ENCODE peak calls at places on chromosomes 5 and 9, in four cellular contexts. X is K562, M is HEK293T, G is HepG2. Z is an unnamed sample.

GRCh38 chr9:130448771-130449170 is 4.0 kb downstream of the ASS1 start:
- DNase-seq in X (no peak), M (no peak), G (no peak), Z (no peak)

GRCh38 chr5:63535840-63536602 is 426.2 kb downstream of the HTR1A start:
- DNase-seq in M (no peak), X (no peak), G (no peak), Z (no peak)

GRCh38 chr5:172110921-172111873 is 76.8 kb downstream of the STK10 start:
- DNase-seq in X (peak; percentile 37), G (no peak), M (peak; percentile 31), Z (peak; percentile 93)

GRCh38 chr5:110736763-110737162 is 2.0 kb upstream of the SLC25A46 start:
- DNase-seq in X (no peak), G (no peak), M (no peak), Z (no peak)

GRCh38 chr5:101009758-101010519 is 106.9 kb upstream of the ST8SIA4 start:
- DNase-seq in G (no peak), M (no peak), X (no peak), Z (peak; percentile 39)

GRCh38 chr5:96978812-96979449 is 43.1 kb downstream of the LNPEP start:
- DNase-seq in G (no peak), M (no peak), X (no peak), Z (no peak)

GRCh38 chr5:10715605-10716004 is 45.4 kb downstream of the DAP start:
- DNase-seq in G (no peak), X (no peak), M (no peak), Z (no peak)

GRCh38 chr5:129963359-129963758 is 59.1 kb downstream of the CHSY3 start:
- DNase-seq in X (no peak), G (no peak), M (no peak), Z (no peak)

GRCh38 chr5:78518365-78519197 is 130.0 kb downstream of the LHFPL2 start:
- DNase-seq in G (peak; percentile 97), X (no peak), M (no peak), Z (no peak)

GRCh38 chr9:110750272-110750671 is 81.7 kb downstream of the MUSK start:
- DNase-seq in G (no peak), M (no peak), X (no peak), Z (no peak)

GRCh38 chr9:34896112-34896511 is 62.0 kb upstream of the PHF24 start:
- DNase-seq in M (no peak), G (no peak), X (no peak), Z (no peak)

GRCh38 chr5:36958612-36959011 is 82.0 kb downstream of the NIPBL start:
- DNase-seq in X (no peak), M (no peak), G (no peak), Z (no peak)

GRCh38 chr9:23775549-23775948 is 50.5 kb downstream of the ELAVL2 start:
- DNase-seq in X (no peak), G (no peak), M (no peak), Z (no peak)

GRCh38 chr5:68225188-68225910 is 9.8 kb downstream of the PIK3R1 start:
- DNase-seq in X (no peak), G (peak; percentile 23), M (no peak), Z (no peak)

GRCh38 chr9:135797507-135798302 is 95.7 kb downstream of the KCNT1 start:
- DNase-seq in M (peak; percentile 81), X (peak; percentile 80), G (no peak), Z (no peak)

GRCh38 chr9:28981129-28981528 is 1407.8 kb upstream of the C9orf72 start:
- DNase-seq in G (no peak), M (no peak), X (no peak), Z (no peak)

GRCh38 chr9:32442433-32442832 is 58.0 kb downstream of the ACO1 start:
- DNase-seq in X (no peak), M (no peak), G (no peak), Z (no peak)

GRCh38 chr5:10140195-10140973 is 109.3 kb downstream of the ATPSCKMT start:
- DNase-seq in G (peak; percentile 35), M (no peak), X (no peak), Z (no peak)

GRCh38 chr5:132054697-132055440 is 5.6 kb upstream of the IL3 start:
- DNase-seq in X (no peak), G (no peak), M (no peak), Z (no peak)

GRCh38 chr5:160486573-160486972 is 64.9 kb downstream of the PTTG1 start:
- DNase-seq in M (no peak), X (no peak), G (no peak), Z (no peak)

GRCh38 chr9:37639874-37640273 is 10.9 kb upstream of the FRMPD1 start:
- DNase-seq in G (no peak), M (no peak), X (no peak), Z (no peak)
- TF ChIP-seq FOXK2 in G (no peak), M (no peak), X (no peak), Z (no peak)

GRCh38 chr5:72296251-72296650 is 23.8 kb downstream of the MRPS27 start:
- DNase-seq in X (no peak), M (no peak), G (no peak), Z (no peak)
- TF ChIP-seq FOXK2 in X (no peak), M (no peak), G (no peak), Z (no peak)

GRCh38 chr5:89728750-89729149 is 680.8 kb downstream of the CETN3 start:
- DNase-seq in G (no peak), M (no peak), X (no peak), Z (no peak)
- TF ChIP-seq FOXK2 in G (no peak), M (no peak), X (no peak), Z (no peak)

GRCh38 chr5:142745268-142745667 is 24.9 kb upstream of the ARHGAP26 start:
- DNase-seq in G (no peak), X (no peak), M (no peak), Z (no peak)

GRCh38 chr5:142740903-142741302 is 29.3 kb upstream of the ARHGAP26 start:
- DNase-seq in M (no peak), X (no peak), G (no peak), Z (no peak)

GRCh38 chr5:142747034-142747433 is 23.1 kb upstream of the ARHGAP26 start:
- DNase-seq in M (no peak), X (no peak), G (no peak), Z (no peak)

GRCh38 chr5:142746532-142746931 is 23.6 kb upstream of the ARHGAP26 start:
- DNase-seq in X (no peak), M (no peak), G (no peak), Z (no peak)

DNA sequence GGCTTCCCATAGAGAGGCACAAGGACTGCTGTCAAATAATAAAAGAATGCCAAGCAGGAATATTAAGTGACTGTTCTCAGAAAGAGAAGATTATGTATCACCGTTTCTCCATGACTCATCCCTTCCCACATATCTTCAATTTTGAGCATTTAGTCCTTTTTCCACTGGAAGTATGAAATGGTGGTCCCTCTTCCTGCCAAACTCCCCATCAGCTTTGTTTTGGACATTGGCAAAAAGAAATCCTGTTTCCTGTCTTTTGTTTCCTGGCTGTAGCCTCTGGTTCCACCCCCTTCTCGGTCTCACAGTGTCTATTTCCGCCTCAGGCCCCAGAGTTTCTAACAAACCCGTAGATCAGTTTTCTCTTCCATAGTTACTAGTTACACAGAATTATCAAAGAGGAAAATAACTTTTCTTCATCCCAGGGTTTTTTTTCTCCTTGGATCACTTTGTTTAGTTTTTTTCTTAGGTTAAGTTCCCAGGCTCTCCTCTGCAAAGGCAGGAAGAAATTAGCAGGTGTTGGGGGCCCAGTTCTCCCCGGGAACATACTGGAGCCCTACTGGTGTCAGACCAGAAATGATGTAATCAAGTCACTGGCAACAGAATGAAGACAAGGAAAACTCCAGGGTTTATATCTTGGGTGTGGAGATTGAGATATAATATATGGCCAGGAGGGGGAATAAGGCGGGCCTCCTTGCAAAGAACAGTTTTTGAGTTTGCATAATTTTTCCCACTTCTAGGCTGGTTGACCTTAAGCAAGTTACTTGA is 26.3 kb upstream of the ARHGAP26 start:
- DNase-seq in X (no peak), G (no peak), M (no peak), Z (no peak)
- TF ChIP-seq FOXK2 in X (no peak), G (no peak), M (no peak), Z (no peak)

GRCh38 chr5:123512631-123513461 is 869 bp downstream of the CSNK1G3 start:
- DNase-seq in X (peak; percentile 65), G (peak; percentile 39), M (peak; percentile 26), Z (no peak)
- TF ChIP-seq FOXK2 in X (no peak), G (no peak), M (no peak), Z (no peak)

DNA sequence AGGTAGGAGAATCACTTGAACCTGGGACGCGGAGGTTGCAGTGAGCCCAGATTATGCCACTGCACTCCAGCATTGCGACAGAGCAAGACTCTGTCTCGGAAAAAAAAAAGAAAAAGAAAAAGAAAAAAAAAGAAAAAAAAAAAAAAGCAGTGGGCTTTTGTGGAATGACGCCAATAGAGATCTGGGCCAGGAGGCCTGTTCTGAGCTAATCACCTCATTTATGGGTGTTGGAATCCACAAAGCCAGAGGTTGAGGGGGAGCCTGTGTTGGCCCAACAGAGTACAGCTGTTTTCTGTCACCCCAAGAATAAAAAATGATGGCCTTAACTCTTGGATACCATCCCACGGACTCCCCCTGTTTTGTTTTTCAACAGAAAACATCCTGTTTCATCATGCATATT is 18.5 kb downstream of the OSTF1 start:
- DNase-seq in G (no peak), M (no peak), X (no peak), Z (no peak)
- TF ChIP-seq FOXK2 in G (no peak), M (no peak), X (no peak), Z (no peak)

DNA sequence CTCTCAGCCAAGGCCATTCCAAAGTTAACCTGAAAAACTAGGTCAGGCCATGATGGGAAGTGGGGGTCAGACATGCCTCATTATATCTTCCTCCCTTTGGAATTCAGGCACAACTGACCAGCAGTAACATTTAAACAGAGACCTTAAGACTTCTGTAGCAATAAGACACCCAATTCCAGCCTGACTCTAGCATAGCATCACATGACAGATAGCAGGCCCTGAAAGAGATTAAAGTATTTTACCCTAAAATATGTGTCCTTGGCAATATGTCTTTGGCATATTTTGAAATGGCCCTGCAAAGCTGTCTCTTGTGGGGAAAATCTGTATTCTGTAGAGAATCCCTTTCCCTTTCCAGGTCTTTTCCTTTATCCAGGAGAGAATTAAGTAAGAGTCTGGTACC is 34.3 kb downstream of the S1PR3 start:
- DNase-seq in M (no peak), X (no peak), G (no peak), Z (no peak)
- TF ChIP-seq FOXK2 in M (no peak), X (no peak), G (no peak), Z (no peak)

Z was measured in GM12878.